ENCODE peak calls at places on chromosome 4, in four cellular contexts. Y, B, Z and Q are unnamed samples.

GRCh38 chr4:109979932-109980717 is 67.4 kb downstream of the EGF start:
- DNase-seq in Z (peak), Y (no peak), B (no peak), Q (no peak)

GRCh38 chr4:47167391-47167790 is 136.0 kb downstream of the GABRB1 start:
- DNase-seq in Z (no peak), B (no peak), Y (no peak), Q (no peak)

GRCh38 chr4:111755571-111755970 is 389.7 kb upstream of the FAM241A start:
- DNase-seq in B (no peak), Z (no peak), Y (no peak), Q (no peak)

GRCh38 chr4:16289872-16290554 is 63.7 kb upstream of the TAPT1 start:
- DNase-seq in B (no peak), Z (peak), Y (no peak), Q (no peak)

GRCh38 chr4:81084029-81084428 is 53.5 kb downstream of the BMP3 start:
- DNase-seq in Y (no peak), B (no peak), Z (no peak), Q (no peak)

GRCh38 chr4:156291317-156291716 is 337.7 kb upstream of the CTSO start:
- DNase-seq in B (no peak), Z (no peak), Y (no peak), Q (no peak)

GRCh38 chr4:22875592-22876257 is 183.0 kb downstream of the GBA3 start:
- DNase-seq in Z (no peak), Y (no peak), B (no peak), Q (no peak)

GRCh38 chr4:145698507-145698906 is 18.6 kb downstream of the C4orf51 start:
- DNase-seq in B (no peak), Y (no peak), Z (no peak), Q (no peak)

GRCh38 chr4:62324215-62324614 is 1124.1 kb downstream of the ADGRL3 start:
- DNase-seq in B (no peak), Z (no peak), Y (no peak), Q (no peak)

GRCh38 chr4:3176625-3177229 is 72.2 kb upstream of the MSANTD1 start:
- DNase-seq in B (no peak), Z (no peak), Y (no peak), Q (no peak)